ENCODE peak calls at places on chromosomes 6 and 20, in nine cellular contexts. One of them, this sample, is unnamed.

GRCh38 chr20:11451793-11452291 is 465.9 kb upstream of the BTBD3 start:
- DNase-seq in esophagus squamous epithelium: no peak
- DNase-seq in D341Med: peak; percentile 58
- DNase-seq in stimulated activated naive CD8-positive, alpha-beta T cell treated with anti-CD3 and anti-CD28 coated beads, Interleukin-15, Interleukin-2, amounts not matched to agents 100 U/mL and 50 U/mL, for 24 hours: no peak
- DNase-seq in GDM1: no peak
- DNase-seq in EL: no peak
- DNase-seq in activated CD8-positive, alpha-beta memory T cell treated with anti-CD3 and anti-CD28 coated beads, Interleukin-2, amount 50 U/mL, for 4 hours: no peak
- DNase-seq in neuronal stem cell: peak; percentile 29
- DNase-seq in endothelial cell of umbilical vein: no peak
- DNase-seq in this sample: no peak

GRCh38 chr6:39566381-39566934 is 158.8 kb downstream of the KIF6 start:
- DNase-seq in esophagus squamous epithelium: no peak
- DNase-seq in D341Med: no peak
- DNase-seq in stimulated activated naive CD8-positive, alpha-beta T cell treated with anti-CD3 and anti-CD28 coated beads, Interleukin-15, Interleukin-2, amounts not matched to agents 100 U/mL and 50 U/mL, for 24 hours: no peak
- DNase-seq in GDM1: no peak
- DNase-seq in EL: no peak
- DNase-seq in activated CD8-positive, alpha-beta memory T cell treated with anti-CD3 and anti-CD28 coated beads, Interleukin-2, amount 50 U/mL, for 4 hours: no peak
- DNase-seq in neuronal stem cell: no peak
- DNase-seq in endothelial cell of umbilical vein: no peak
- DNase-seq in this sample: no peak

GRCh38 chr20:63011798-63012197 is 5.0 kb upstream of the BHLHE23 start:
- DNase-seq in esophagus squamous epithelium: no peak
- DNase-seq in D341Med: no peak
- DNase-seq in stimulated activated naive CD8-positive, alpha-beta T cell treated with anti-CD3 and anti-CD28 coated beads, Interleukin-15, Interleukin-2, amounts not matched to agents 100 U/mL and 50 U/mL, for 24 hours: no peak
- DNase-seq in GDM1: no peak
- DNase-seq in EL: no peak
- DNase-seq in activated CD8-positive, alpha-beta memory T cell treated with anti-CD3 and anti-CD28 coated beads, Interleukin-2, amount 50 U/mL, for 4 hours: no peak
- DNase-seq in neuronal stem cell: no peak
- DNase-seq in endothelial cell of umbilical vein: no peak
- DNase-seq in this sample: no peak

GRCh38 chr6:5167501-5167900 is 82.4 kb downstream of the PPP1R3G start:
- DNase-seq in esophagus squamous epithelium: no peak
- DNase-seq in D341Med: no peak
- DNase-seq in stimulated activated naive CD8-positive, alpha-beta T cell treated with anti-CD3 and anti-CD28 coated beads, Interleukin-15, Interleukin-2, amounts not matched to agents 100 U/mL and 50 U/mL, for 24 hours: no peak
- DNase-seq in GDM1: no peak
- DNase-seq in EL: peak; percentile 21
- DNase-seq in activated CD8-positive, alpha-beta memory T cell treated with anti-CD3 and anti-CD28 coated beads, Interleukin-2, amount 50 U/mL, for 4 hours: no peak
- DNase-seq in neuronal stem cell: no peak
- DNase-seq in endothelial cell of umbilical vein: peak; percentile 69
- DNase-seq in this sample: no peak

GRCh38 chr6:52573295-52573694 is 3.6 kb downstream of the TRAM2 start:
- DNase-seq in esophagus squamous epithelium: no peak
- DNase-seq in D341Med: no peak
- DNase-seq in stimulated activated naive CD8-positive, alpha-beta T cell treated with anti-CD3 and anti-CD28 coated beads, Interleukin-15, Interleukin-2, amounts not matched to agents 100 U/mL and 50 U/mL, for 24 hours: no peak
- DNase-seq in GDM1: no peak
- DNase-seq in EL: peak; percentile 81
- DNase-seq in activated CD8-positive, alpha-beta memory T cell treated with anti-CD3 and anti-CD28 coated beads, Interleukin-2, amount 50 U/mL, for 4 hours: no peak
- DNase-seq in neuronal stem cell: peak; percentile 63
- DNase-seq in endothelial cell of umbilical vein: peak; percentile 37
- DNase-seq in this sample: no peak

GRCh38 chr6:44297063-44298038 is 15.8 kb downstream of the AARS2 start:
- DNase-seq in esophagus squamous epithelium: no peak
- DNase-seq in D341Med: peak; percentile 89
- DNase-seq in stimulated activated naive CD8-positive, alpha-beta T cell treated with anti-CD3 and anti-CD28 coated beads, Interleukin-15, Interleukin-2, amounts not matched to agents 100 U/mL and 50 U/mL, for 24 hours: peak; percentile 68
- DNase-seq in GDM1: no peak
- DNase-seq in EL: peak; percentile 31
- DNase-seq in activated CD8-positive, alpha-beta memory T cell treated with anti-CD3 and anti-CD28 coated beads, Interleukin-2, amount 50 U/mL, for 4 hours: peak; percentile 55
- DNase-seq in neuronal stem cell: peak; percentile 51
- DNase-seq in endothelial cell of umbilical vein: peak; percentile 21
- DNase-seq in this sample: peak; percentile 43

GRCh38 chr6:153485072-153485471 is 354.0 kb upstream of the RGS17 start:
- DNase-seq in esophagus squamous epithelium: no peak
- DNase-seq in D341Med: no peak
- DNase-seq in stimulated activated naive CD8-positive, alpha-beta T cell treated with anti-CD3 and anti-CD28 coated beads, Interleukin-15, Interleukin-2, amounts not matched to agents 100 U/mL and 50 U/mL, for 24 hours: no peak
- DNase-seq in GDM1: no peak
- DNase-seq in EL: no peak
- DNase-seq in activated CD8-positive, alpha-beta memory T cell treated with anti-CD3 and anti-CD28 coated beads, Interleukin-2, amount 50 U/mL, for 4 hours: no peak
- DNase-seq in neuronal stem cell: no peak
- DNase-seq in endothelial cell of umbilical vein: no peak
- DNase-seq in this sample: no peak

GRCh38 chr6:152981989-152982767 is 663 bp downstream of the FBXO5 start:
- DNase-seq in esophagus squamous epithelium: no peak
- DNase-seq in D341Med: peak; percentile 57
- DNase-seq in stimulated activated naive CD8-positive, alpha-beta T cell treated with anti-CD3 and anti-CD28 coated beads, Interleukin-15, Interleukin-2, amounts not matched to agents 100 U/mL and 50 U/mL, for 24 hours: peak; percentile 54
- DNase-seq in GDM1: no peak
- DNase-seq in EL: no peak
- DNase-seq in activated CD8-positive, alpha-beta memory T cell treated with anti-CD3 and anti-CD28 coated beads, Interleukin-2, amount 50 U/mL, for 4 hours: no peak
- DNase-seq in neuronal stem cell: no peak
- DNase-seq in endothelial cell of umbilical vein: no peak
- DNase-seq in this sample: no peak

GRCh38 chr6:152022303-152022702 is 214.8 kb downstream of the ESR1 start:
- DNase-seq in esophagus squamous epithelium: no peak
- DNase-seq in D341Med: no peak
- DNase-seq in stimulated activated naive CD8-positive, alpha-beta T cell treated with anti-CD3 and anti-CD28 coated beads, Interleukin-15, Interleukin-2, amounts not matched to agents 100 U/mL and 50 U/mL, for 24 hours: no peak
- DNase-seq in GDM1: no peak
- DNase-seq in EL: no peak
- DNase-seq in activated CD8-positive, alpha-beta memory T cell treated with anti-CD3 and anti-CD28 coated beads, Interleukin-2, amount 50 U/mL, for 4 hours: no peak
- DNase-seq in neuronal stem cell: no peak
- DNase-seq in endothelial cell of umbilical vein: no peak
- DNase-seq in this sample: no peak

GRCh38 chr6:30156262-30156599 is 4.8 kb downstream of the TRIM10 start:
- DNase-seq in esophagus squamous epithelium: no peak
- DNase-seq in D341Med: no peak
- DNase-seq in stimulated activated naive CD8-positive, alpha-beta T cell treated with anti-CD3 and anti-CD28 coated beads, Interleukin-15, Interleukin-2, amounts not matched to agents 100 U/mL and 50 U/mL, for 24 hours: no peak
- DNase-seq in GDM1: no peak
- DNase-seq in EL: peak; percentile 73
- DNase-seq in activated CD8-positive, alpha-beta memory T cell treated with anti-CD3 and anti-CD28 coated beads, Interleukin-2, amount 50 U/mL, for 4 hours: no peak
- DNase-seq in neuronal stem cell: no peak
- DNase-seq in endothelial cell of umbilical vein: peak; percentile 6
- DNase-seq in this sample: no peak